ENCODE peak calls at places on chromosomes 16 and 17, in eight cellular contexts. C is naive thymus-derived CD4-positive, alpha-beta T cell; B is right lobe of liver; Z is body of pancreas; V is ovary; J is IMR-90; S is GM23248; K is right atrium auricular region. G is an unnamed sample. For H3K4me1, the result is how much of the 10 kb centered on the place peaks cover.

GRCh38 chr17:57949649-57950048 is 5.6 kb downstream of the CUEDC1 start:
- DNase-seq in C (no peak), B (no peak), Z (no peak), V (no peak), J (no peak), S (peak), K (no peak), G (no peak)

GRCh38 chr17:11264183-11264871 is 23.3 kb downstream of the SHISA6 start:
- DNase-seq in C (no peak), B (no peak), Z (no peak), V (no peak), J (no peak), S (no peak), K (no peak), G (no peak)

GRCh38 chr17:28725660-28726395 is at the start of gene TLCD1:
- DNase-seq in C (peak), B (peak), Z (peak), V (peak), J (peak), S (peak), K (peak), G (no peak)

GRCh38 chr16:525520-526180 is 1.9 kb upstream of the CAPN15 start:
- DNase-seq in C (no peak), B (no peak), Z (peak), V (peak), J (peak), S (peak), K (no peak), G (no peak)

GRCh38 chr17:81295678-81296381 is 723 bp upstream of the SLC38A10 start:
- DNase-seq in C (peak), B (no peak), Z (peak), V (no peak), J (peak), S (peak), K (no peak), G (no peak)

GRCh38 chr17:82599674-82600661 is 48.3 kb downstream of the WDR45B start:
- DNase-seq in C (no peak), B (no peak), Z (no peak), V (no peak), J (no peak), S (no peak), K (no peak), G (no peak)

GRCh38 chr17:76123127-76123499 is 17.9 kb downstream of the FOXJ1 start:
- DNase-seq in C (no peak), B (no peak), Z (no peak), V (no peak), J (no peak), S (no peak), K (no peak), G (no peak)

GRCh38 chr17:7204828-7205461 is 14.7 kb downstream of the DLG4 start:
- DNase-seq in C (peak), B (peak), Z (peak), V (peak), J (peak), S (peak), K (peak), G (peak)

GRCh38 chr17:4861052-4861451 is 27.9 kb downstream of the MINK1 start:
- DNase-seq in C (no peak), B (no peak), Z (no peak), V (no peak), J (no peak), S (no peak), K (no peak), G (no peak)

GRCh38 chr17:2406903-2407790 is 6.3 kb upstream of the MNT start:
- DNase-seq in C (no peak), B (peak), Z (peak), V (no peak), J (peak), S (peak), K (peak), G (no peak)
- H3K4me1 ChIP-seq in C (under half), B (under half), Z (half or more), V (under half), J (under half), S (half or more), K (under half), G (under half)

GRCh38 chr17:20202141-20202574 is 193.0 kb downstream of the SPECC1 start:
- DNase-seq in C (no peak), B (no peak), Z (no peak), V (no peak), J (no peak), S (no peak), K (no peak), G (no peak)

GRCh38 chr17:20206068-20206467 is 196.9 kb downstream of the SPECC1 start:
- DNase-seq in C (peak), B (no peak), Z (no peak), V (no peak), J (no peak), S (peak), K (no peak), G (no peak)

GRCh38 chr17:20203021-20203420 is 193.9 kb downstream of the SPECC1 start:
- DNase-seq in C (no peak), B (no peak), Z (no peak), V (no peak), J (peak), S (peak), K (no peak), G (no peak)

GRCh38 chr17:20205609-20206008 is 196.4 kb downstream of the SPECC1 start:
- DNase-seq in C (no peak), B (no peak), Z (no peak), V (no peak), J (no peak), S (no peak), K (no peak), G (no peak)

GRCh38 chr17:20203761-20204263 is 194.7 kb downstream of the SPECC1 start:
- DNase-seq in C (no peak), B (no peak), Z (no peak), V (no peak), J (peak), S (peak), K (no peak), G (no peak)
- H3K4me3 ChIP-seq in C (no peak), B (no peak), Z (no peak), V (no peak), J (no peak), S (no peak), K (no peak), G (no peak)

GRCh38 chr16:53059672-53060071 is 4.9 kb downstream of the CHD9 start:
- DNase-seq in C (no peak), B (no peak), Z (no peak), V (no peak), J (no peak), S (no peak), K (no peak), G (no peak)
- H3K4me1 ChIP-seq in C (under half), B (under half), Z (under half), V (under half), J (under half), S (under half), K (under half), G (under half)

DNA sequence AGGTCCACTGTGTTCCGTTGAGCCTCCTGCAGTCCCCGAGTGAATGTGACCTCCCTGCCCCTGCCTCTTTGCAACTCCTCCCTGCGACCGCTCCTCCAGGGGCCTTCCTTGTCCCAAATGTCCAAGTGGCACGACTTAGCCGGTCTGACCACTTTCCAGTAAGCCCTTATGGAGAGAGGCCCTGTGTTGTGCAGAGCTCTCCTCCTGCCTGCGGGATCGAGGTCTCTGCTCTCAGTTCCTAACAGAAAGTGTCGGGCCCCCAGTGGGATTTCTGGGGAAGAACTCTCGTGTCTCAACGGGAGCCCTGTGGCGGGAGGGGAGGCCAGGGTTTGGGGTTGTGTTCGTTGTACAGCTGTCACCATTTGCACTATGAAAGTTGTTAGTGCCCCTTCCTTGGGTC is 234.3 kb downstream of the SEC14L1 start:
- DNase-seq in C (no peak), B (peak), Z (no peak), V (peak), J (no peak), S (no peak), K (no peak), G (no peak)
- H3K4me3 ChIP-seq in C (peak), B (no peak), Z (no peak), V (peak), J (peak), S (peak), K (peak), G (peak)

DNA sequence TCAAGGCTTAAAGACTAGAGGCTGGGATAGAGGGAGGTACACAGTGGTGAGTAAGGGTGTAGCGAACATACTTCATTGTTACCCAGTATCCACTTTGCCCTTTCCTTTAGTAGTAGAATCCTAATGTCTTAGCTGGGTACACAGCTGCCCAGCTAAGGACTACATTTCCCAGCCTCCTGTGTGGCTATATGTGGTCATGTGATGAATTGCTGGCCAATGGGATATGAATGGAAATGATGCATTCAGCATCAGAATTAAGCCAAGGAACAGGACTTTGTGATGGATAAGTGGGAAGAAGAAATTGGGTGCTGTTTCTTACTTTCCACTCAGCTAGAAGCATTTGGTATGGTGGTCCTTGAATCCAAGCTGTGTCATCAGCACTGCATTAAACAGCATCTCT is 55.9 kb downstream of the FOXL1 start:
- DNase-seq in C (no peak), B (no peak), Z (no peak), V (no peak), J (peak), S (peak), K (no peak), G (no peak)
- H3K4me1 ChIP-seq in C (under half), B (under half), Z (under half), V (under half), J (under half), S (under half), K (under half), G (under half)

DNA sequence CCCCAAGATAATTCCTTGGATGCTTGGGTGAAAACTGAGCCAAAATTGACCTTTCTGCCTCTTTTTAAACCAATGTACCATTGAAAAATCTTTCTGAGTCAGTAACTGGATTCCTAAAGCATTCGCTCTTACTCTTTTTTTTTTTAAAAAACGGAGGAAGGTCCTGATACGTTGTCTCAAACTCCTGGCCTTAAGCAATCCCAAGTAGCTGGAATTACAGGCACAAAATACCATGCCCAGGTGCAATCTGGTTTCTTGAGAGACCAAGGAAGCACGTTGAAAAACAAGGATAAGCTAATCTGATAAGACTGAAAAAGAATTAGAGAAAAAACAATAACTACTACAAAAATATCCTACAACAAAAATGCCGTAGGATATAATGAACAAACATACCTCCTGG is 136.5 kb downstream of the SSH2 start:
- DNase-seq in C (no peak), B (no peak), Z (no peak), V (no peak), J (no peak), S (no peak), K (no peak), G (no peak)
- H3K4me3 ChIP-seq in C (no peak), B (no peak), Z (no peak), V (no peak), J (no peak), S (no peak), K (no peak), G (no peak)

DNA sequence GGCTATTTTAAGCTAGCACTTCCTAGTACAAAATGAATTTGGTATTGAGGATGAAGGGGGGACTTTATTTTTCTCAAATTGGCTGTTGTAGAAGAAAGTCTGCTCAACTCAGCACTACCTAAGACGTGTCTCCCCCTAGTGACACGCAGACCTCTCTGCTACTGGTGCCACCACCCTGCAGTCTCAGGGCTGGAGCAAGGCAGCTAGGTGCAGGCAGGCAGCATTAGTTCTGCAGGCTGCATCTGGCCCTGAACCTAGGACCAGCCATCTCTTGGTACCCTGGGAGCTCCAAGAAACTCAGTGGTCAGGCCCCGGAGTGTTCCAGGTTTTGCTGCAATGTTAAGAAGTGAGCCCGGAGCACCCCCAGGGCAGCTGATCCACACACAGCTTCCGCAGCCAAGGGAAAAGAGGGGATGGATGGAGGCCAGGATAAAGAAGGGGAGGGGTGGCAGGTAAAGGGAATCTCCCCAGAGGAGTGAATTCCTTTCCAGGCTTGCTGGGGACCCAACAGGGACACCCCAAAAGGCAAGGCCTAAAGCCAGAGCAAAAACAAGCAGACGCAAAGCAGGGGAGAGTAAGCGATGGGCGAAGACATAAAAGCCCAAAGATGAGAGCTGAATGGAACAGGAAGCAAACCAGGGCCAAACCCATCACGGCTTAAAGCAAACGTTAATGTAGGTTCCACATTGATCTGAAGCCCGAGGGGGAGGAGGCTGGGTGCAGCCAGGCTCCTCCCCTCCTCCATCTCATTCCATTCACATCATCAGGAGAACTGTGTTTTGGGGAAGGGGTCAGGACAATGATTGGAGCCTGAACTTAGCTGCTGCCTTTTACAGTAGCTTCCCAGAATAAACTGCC is 200.5 kb downstream of the ZFHX3 start:
- DNase-seq in C (no peak), B (no peak), Z (peak), V (peak), J (peak), S (peak), K (no peak), G (no peak)
- H3K4me1 ChIP-seq in C (under half), B (under half), Z (under half), V (under half), J (under half), S (under half), K (under half), G (under half)

GRCh38 chr16:21599158-21599993 is at the start of gene METTL9:
- DNase-seq in C (peak), B (peak), Z (peak), V (peak), J (peak), S (peak), K (peak), G (peak)
- H3K4me3 ChIP-seq in C (peak), B (peak), Z (peak), V (peak), J (peak), S (peak), K (peak), G (peak)

GRCh38 chr17:32142857-32143524 is 689 bp downstream of the RHOT1 start:
- DNase-seq in C (peak), B (peak), Z (peak), V (peak), J (peak), S (peak), K (no peak), G (no peak)

GRCh38 chr17:32141690-32142037 is 638 bp upstream of the RHOT1 start:
- DNase-seq in C (no peak), B (no peak), Z (no peak), V (no peak), J (no peak), S (no peak), K (no peak), G (no peak)

GRCh38 chr17:32143525-32143865 is 1.2 kb downstream of the RHOT1 start:
- DNase-seq in C (no peak), B (no peak), Z (no peak), V (no peak), J (no peak), S (no peak), K (no peak), G (no peak)

GRCh38 chr17:32136856-32137255 is 5.4 kb upstream of the RHOT1 start:
- DNase-seq in C (peak), B (no peak), Z (no peak), V (no peak), J (no peak), S (no peak), K (no peak), G (no peak)

GRCh38 chr17:32142038-32142856 is at the start of gene RHOT1:
- DNase-seq in C (peak), B (peak), Z (peak), V (peak), J (peak), S (peak), K (peak), G (no peak)
- H3K4me1 ChIP-seq in C (under half), B (under half), Z (under half), V (under half), J (under half), S (under half), K (under half), G (under half)

G was measured in esophagus squamous epithelium.